ENCODE peak calls at places on chromosomes 6 and 20, in ten cellular contexts. One of them, this sample, is unnamed. For H3K27me3 and H3K36me3, the result is how much of the 10 kb centered on the place peaks cover.

GRCh38 chr6:28161410-28162079 is 19.9 kb downstream of the ZKSCAN8 start:
- DNase-seq in breast epithelium: peak
- DNase-seq in GM12878: peak
- DNase-seq in gastrocnemius medialis: peak
- DNase-seq in H1: peak
- DNase-seq in mesendoderm: peak
- DNase-seq in esophagus squamous epithelium: no peak
- DNase-seq in CD8-positive, alpha-beta T cell: peak
- DNase-seq in GM23248: peak
- DNase-seq in SK-N-SH: peak
- DNase-seq in this sample: peak

GRCh38 chr6:112117554-112117953 is 30.2 kb downstream of the FAM229B start:
- DNase-seq in breast epithelium: no peak
- DNase-seq in GM12878: no peak
- DNase-seq in gastrocnemius medialis: no peak
- DNase-seq in H1: no peak
- DNase-seq in mesendoderm: no peak
- DNase-seq in esophagus squamous epithelium: no peak
- DNase-seq in CD8-positive, alpha-beta T cell: no peak
- DNase-seq in GM23248: peak
- DNase-seq in SK-N-SH: no peak
- DNase-seq in this sample: no peak

GRCh38 chr20:33909331-33909921 is 84.3 kb upstream of the RALY start:
- DNase-seq in breast epithelium: no peak
- DNase-seq in GM12878: no peak
- DNase-seq in gastrocnemius medialis: no peak
- DNase-seq in H1: no peak
- DNase-seq in mesendoderm: peak
- DNase-seq in esophagus squamous epithelium: no peak
- DNase-seq in CD8-positive, alpha-beta T cell: no peak
- DNase-seq in GM23248: peak
- DNase-seq in SK-N-SH: no peak
- DNase-seq in this sample: no peak

GRCh38 chr6:23282243-23283021 is 713.1 kb downstream of the HDGFL1 start:
- DNase-seq in breast epithelium: no peak
- DNase-seq in GM12878: no peak
- DNase-seq in gastrocnemius medialis: no peak
- DNase-seq in H1: no peak
- DNase-seq in mesendoderm: no peak
- DNase-seq in esophagus squamous epithelium: no peak
- DNase-seq in CD8-positive, alpha-beta T cell: no peak
- DNase-seq in GM23248: no peak
- DNase-seq in SK-N-SH: peak
- DNase-seq in this sample: no peak

GRCh38 chr6:137637161-137637560 is 143.0 kb upstream of the OLIG3 start:
- DNase-seq in breast epithelium: no peak
- DNase-seq in GM12878: no peak
- DNase-seq in gastrocnemius medialis: peak
- DNase-seq in H1: no peak
- DNase-seq in mesendoderm: peak
- DNase-seq in esophagus squamous epithelium: no peak
- DNase-seq in CD8-positive, alpha-beta T cell: no peak
- DNase-seq in GM23248: peak
- DNase-seq in SK-N-SH: no peak
- DNase-seq in this sample: no peak

GRCh38 chr6:76861403-76861802 is 601.9 kb downstream of the HTR1B start:
- DNase-seq in breast epithelium: no peak
- DNase-seq in GM12878: no peak
- DNase-seq in gastrocnemius medialis: no peak
- DNase-seq in H1: peak
- DNase-seq in mesendoderm: peak
- DNase-seq in esophagus squamous epithelium: no peak
- DNase-seq in CD8-positive, alpha-beta T cell: no peak
- DNase-seq in GM23248: peak
- DNase-seq in SK-N-SH: peak
- DNase-seq in this sample: peak

GRCh38 chr6:157020398-157021266 is 243.5 kb downstream of the ARID1B start:
- DNase-seq in breast epithelium: peak
- DNase-seq in GM12878: no peak
- DNase-seq in gastrocnemius medialis: no peak
- DNase-seq in H1: no peak
- DNase-seq in mesendoderm: peak
- DNase-seq in esophagus squamous epithelium: peak
- DNase-seq in CD8-positive, alpha-beta T cell: no peak
- DNase-seq in GM23248: peak
- DNase-seq in SK-N-SH: peak
- DNase-seq in this sample: no peak

GRCh38 chr6:38846844-38847243 is 131.7 kb downstream of the DNAH8 start:
- DNase-seq in breast epithelium: no peak
- DNase-seq in GM12878: no peak
- DNase-seq in gastrocnemius medialis: no peak
- DNase-seq in H1: no peak
- DNase-seq in mesendoderm: no peak
- DNase-seq in esophagus squamous epithelium: no peak
- DNase-seq in CD8-positive, alpha-beta T cell: no peak
- DNase-seq in GM23248: peak
- DNase-seq in SK-N-SH: no peak
- DNase-seq in this sample: no peak

GRCh38 chr6:49225471-49225870 is 237.6 kb downstream of the MMUT start:
- DNase-seq in breast epithelium: no peak
- DNase-seq in GM12878: no peak
- DNase-seq in gastrocnemius medialis: no peak
- DNase-seq in H1: no peak
- DNase-seq in mesendoderm: no peak
- DNase-seq in esophagus squamous epithelium: no peak
- DNase-seq in CD8-positive, alpha-beta T cell: no peak
- DNase-seq in GM23248: no peak
- DNase-seq in SK-N-SH: no peak
- DNase-seq in this sample: no peak

GRCh38 chr6:133671376-133671775 is 217.5 kb upstream of the TCF21 start:
- DNase-seq in breast epithelium: no peak
- DNase-seq in GM12878: no peak
- DNase-seq in gastrocnemius medialis: no peak
- DNase-seq in H1: no peak
- DNase-seq in mesendoderm: peak
- DNase-seq in esophagus squamous epithelium: no peak
- DNase-seq in CD8-positive, alpha-beta T cell: no peak
- DNase-seq in GM23248: peak
- DNase-seq in SK-N-SH: no peak
- DNase-seq in this sample: no peak

GRCh38 chr20:56350842-56351241 is 7.9 kb upstream of the FAM210B start:
- DNase-seq in breast epithelium: no peak
- DNase-seq in GM12878: no peak
- DNase-seq in gastrocnemius medialis: no peak
- DNase-seq in H1: no peak
- DNase-seq in mesendoderm: no peak
- DNase-seq in esophagus squamous epithelium: no peak
- DNase-seq in CD8-positive, alpha-beta T cell: no peak
- DNase-seq in GM23248: peak
- DNase-seq in SK-N-SH: no peak
- DNase-seq in this sample: no peak

GRCh38 chr20:56348306-56348695 is 10.5 kb upstream of the FAM210B start:
- DNase-seq in breast epithelium: no peak
- DNase-seq in GM12878: no peak
- DNase-seq in gastrocnemius medialis: no peak
- DNase-seq in H1: no peak
- DNase-seq in mesendoderm: peak
- DNase-seq in esophagus squamous epithelium: no peak
- DNase-seq in CD8-positive, alpha-beta T cell: no peak
- DNase-seq in GM23248: no peak
- DNase-seq in SK-N-SH: no peak
- DNase-seq in this sample: no peak

GRCh38 chr20:56347628-56348305 is 11.0 kb upstream of the FAM210B start:
- DNase-seq in breast epithelium: no peak
- DNase-seq in GM12878: no peak
- DNase-seq in gastrocnemius medialis: no peak
- DNase-seq in H1: no peak
- DNase-seq in mesendoderm: peak
- DNase-seq in esophagus squamous epithelium: no peak
- DNase-seq in CD8-positive, alpha-beta T cell: no peak
- DNase-seq in GM23248: no peak
- DNase-seq in SK-N-SH: no peak
- DNase-seq in this sample: no peak

GRCh38 chr20:56345911-56346310 is 12.9 kb upstream of the FAM210B start:
- DNase-seq in breast epithelium: no peak
- DNase-seq in GM12878: no peak
- DNase-seq in gastrocnemius medialis: no peak
- DNase-seq in H1: no peak
- DNase-seq in mesendoderm: peak
- DNase-seq in esophagus squamous epithelium: no peak
- DNase-seq in CD8-positive, alpha-beta T cell: no peak
- DNase-seq in GM23248: no peak
- DNase-seq in SK-N-SH: no peak
- DNase-seq in this sample: no peak

DNA sequence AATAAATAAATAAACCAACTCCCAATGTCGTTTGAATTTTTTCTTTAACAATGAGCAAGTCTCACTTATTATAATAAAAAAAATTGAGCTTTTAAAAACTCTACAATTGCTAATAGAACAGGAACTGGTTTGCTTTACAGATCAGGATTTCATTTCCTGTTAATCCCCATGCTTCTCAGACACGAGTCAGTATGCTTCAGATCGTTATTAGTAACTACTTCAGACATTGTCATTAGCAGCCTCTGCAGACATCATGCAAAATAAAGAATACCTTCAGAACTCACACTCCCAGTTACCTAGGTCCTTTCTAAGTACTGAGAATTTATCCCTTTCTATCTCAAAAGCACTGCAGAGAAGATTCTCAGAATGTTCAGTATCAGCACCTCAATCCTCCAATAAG is 10.0 kb upstream of the FAM210B start:
- DNase-seq in breast epithelium: no peak
- DNase-seq in GM12878: no peak
- DNase-seq in gastrocnemius medialis: no peak
- DNase-seq in H1: no peak
- DNase-seq in mesendoderm: peak
- DNase-seq in esophagus squamous epithelium: no peak
- DNase-seq in CD8-positive, alpha-beta T cell: no peak
- DNase-seq in GM23248: no peak
- DNase-seq in SK-N-SH: no peak
- DNase-seq in this sample: no peak
- H3K27me3 ChIP-seq in breast epithelium: under half
- H3K27me3 ChIP-seq in GM12878: under half
- H3K27me3 ChIP-seq in gastrocnemius medialis: under half
- H3K27me3 ChIP-seq in H1: under half
- H3K27me3 ChIP-seq in mesendoderm: under half
- H3K27me3 ChIP-seq in esophagus squamous epithelium: under half
- H3K27me3 ChIP-seq in CD8-positive, alpha-beta T cell: under half
- H3K27me3 ChIP-seq in GM23248: under half
- H3K27me3 ChIP-seq in SK-N-SH: under half
- H3K27me3 ChIP-seq in this sample: under half

GRCh38 chr20:18273738-18274137 is 14.6 kb upstream of the ZNF133 start:
- DNase-seq in breast epithelium: no peak
- DNase-seq in GM12878: no peak
- DNase-seq in gastrocnemius medialis: no peak
- DNase-seq in H1: no peak
- DNase-seq in mesendoderm: no peak
- DNase-seq in esophagus squamous epithelium: no peak
- DNase-seq in CD8-positive, alpha-beta T cell: no peak
- DNase-seq in GM23248: no peak
- DNase-seq in SK-N-SH: no peak
- DNase-seq in this sample: no peak
- H3K36me3 ChIP-seq in breast epithelium: under half
- H3K36me3 ChIP-seq in GM12878: under half
- H3K36me3 ChIP-seq in gastrocnemius medialis: under half
- H3K36me3 ChIP-seq in H1: under half
- H3K36me3 ChIP-seq in mesendoderm: under half
- H3K36me3 ChIP-seq in esophagus squamous epithelium: under half
- H3K36me3 ChIP-seq in CD8-positive, alpha-beta T cell: under half
- H3K36me3 ChIP-seq in GM23248: under half
- H3K36me3 ChIP-seq in SK-N-SH: under half
- H3K36me3 ChIP-seq in this sample: under half

GRCh38 chr6:34195726-34196115 is 41.0 kb upstream of the HMGA1 start:
- DNase-seq in breast epithelium: no peak
- DNase-seq in GM12878: no peak
- DNase-seq in gastrocnemius medialis: no peak
- DNase-seq in H1: no peak
- DNase-seq in mesendoderm: no peak
- DNase-seq in esophagus squamous epithelium: no peak
- DNase-seq in CD8-positive, alpha-beta T cell: no peak
- DNase-seq in GM23248: no peak
- DNase-seq in SK-N-SH: no peak
- DNase-seq in this sample: no peak

GRCh38 chr6:34194770-34195169 is 41.9 kb upstream of the HMGA1 start:
- DNase-seq in breast epithelium: no peak
- DNase-seq in GM12878: no peak
- DNase-seq in gastrocnemius medialis: no peak
- DNase-seq in H1: no peak
- DNase-seq in mesendoderm: no peak
- DNase-seq in esophagus squamous epithelium: no peak
- DNase-seq in CD8-positive, alpha-beta T cell: no peak
- DNase-seq in GM23248: no peak
- DNase-seq in SK-N-SH: no peak
- DNase-seq in this sample: no peak

GRCh38 chr6:34190504-34191122 is 44.7 kb upstream of the GRM4 start:
- DNase-seq in breast epithelium: no peak
- DNase-seq in GM12878: no peak
- DNase-seq in gastrocnemius medialis: no peak
- DNase-seq in H1: no peak
- DNase-seq in mesendoderm: peak
- DNase-seq in esophagus squamous epithelium: no peak
- DNase-seq in CD8-positive, alpha-beta T cell: no peak
- DNase-seq in GM23248: no peak
- DNase-seq in SK-N-SH: no peak
- DNase-seq in this sample: no peak

GRCh38 chr6:34189806-34190503 is 44.1 kb upstream of the GRM4 start:
- DNase-seq in breast epithelium: no peak
- DNase-seq in GM12878: no peak
- DNase-seq in gastrocnemius medialis: no peak
- DNase-seq in H1: no peak
- DNase-seq in mesendoderm: no peak
- DNase-seq in esophagus squamous epithelium: no peak
- DNase-seq in CD8-positive, alpha-beta T cell: peak
- DNase-seq in GM23248: no peak
- DNase-seq in SK-N-SH: no peak
- DNase-seq in this sample: no peak
- H3K27ac ChIP-seq in breast epithelium: no peak
- H3K27ac ChIP-seq in GM12878: no peak
- H3K27ac ChIP-seq in gastrocnemius medialis: no peak
- H3K27ac ChIP-seq in H1: no peak
- H3K27ac ChIP-seq in mesendoderm: no peak
- H3K27ac ChIP-seq in esophagus squamous epithelium: no peak
- H3K27ac ChIP-seq in CD8-positive, alpha-beta T cell: no peak
- H3K27ac ChIP-seq in GM23248: no peak
- H3K27ac ChIP-seq in SK-N-SH: no peak
- H3K27ac ChIP-seq in this sample: no peak

DNA sequence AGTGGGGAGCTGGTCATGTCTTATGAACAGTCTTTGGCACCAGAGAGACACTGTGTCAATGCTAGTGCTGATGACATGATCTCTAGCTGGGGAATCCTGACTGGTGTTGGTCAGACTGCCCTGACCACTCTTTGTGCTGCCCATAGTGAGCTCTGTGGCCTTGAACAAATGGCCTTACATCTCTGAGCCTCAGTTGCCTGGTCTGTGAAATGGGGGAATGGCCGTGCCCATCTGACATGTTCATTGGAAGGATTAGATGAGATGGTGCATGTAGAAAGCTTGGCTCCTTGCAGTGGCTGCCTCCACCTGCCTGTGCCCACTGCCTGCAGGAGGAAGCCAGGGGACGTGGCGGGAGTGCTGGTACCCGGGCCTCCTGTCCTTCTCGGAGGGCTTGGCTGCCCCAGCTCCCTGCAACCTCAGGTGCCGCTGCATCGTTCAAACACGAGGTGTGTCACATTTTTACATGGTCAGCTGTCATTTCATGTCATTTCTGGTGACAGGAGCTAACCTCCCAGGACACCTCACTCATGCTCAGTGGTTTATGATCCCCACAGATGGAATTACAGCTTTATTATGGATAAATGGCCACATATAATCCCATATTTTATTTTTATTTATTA is 45.8 kb downstream of the ANKRD60 start:
- DNase-seq in breast epithelium: no peak
- DNase-seq in GM12878: no peak
- DNase-seq in gastrocnemius medialis: no peak
- DNase-seq in H1: no peak
- DNase-seq in mesendoderm: no peak
- DNase-seq in esophagus squamous epithelium: no peak
- DNase-seq in CD8-positive, alpha-beta T cell: no peak
- DNase-seq in GM23248: no peak
- DNase-seq in SK-N-SH: no peak
- DNase-seq in this sample: no peak
- H3K27me3 ChIP-seq in breast epithelium: under half
- H3K27me3 ChIP-seq in GM12878: under half
- H3K27me3 ChIP-seq in gastrocnemius medialis: under half
- H3K27me3 ChIP-seq in H1: under half
- H3K27me3 ChIP-seq in mesendoderm: under half
- H3K27me3 ChIP-seq in esophagus squamous epithelium: under half
- H3K27me3 ChIP-seq in CD8-positive, alpha-beta T cell: under half
- H3K27me3 ChIP-seq in GM23248: under half
- H3K27me3 ChIP-seq in SK-N-SH: under half
- H3K27me3 ChIP-seq in this sample: under half